ENCODE peak calls at places on chromosomes 1 and 21, in four cellular contexts. One of them, this sample, is unnamed.

GRCh38 chr1:24707659-24708058 is 37.6 kb upstream of the CLIC4 start:
- DNase-seq in H1: no peak
- DNase-seq in heart left ventricle: no peak
- DNase-seq in A549: no peak
- DNase-seq in this sample: no peak

GRCh38 chr1:53551428-53551995 is 92.3 kb downstream of the DMRTB1 start:
- DNase-seq in H1: no peak
- DNase-seq in heart left ventricle: no peak
- DNase-seq in A549: no peak
- DNase-seq in this sample: no peak

GRCh38 chr1:201536542-201536941 is 2.4 kb upstream of the NAV1 start:
- DNase-seq in H1: no peak
- DNase-seq in heart left ventricle: no peak
- DNase-seq in A549: no peak
- DNase-seq in this sample: peak

GRCh38 chr1:203627819-203628184 is 1.2 kb downstream of the ATP2B4 start:
- DNase-seq in H1: no peak
- DNase-seq in heart left ventricle: no peak
- DNase-seq in A549: no peak
- DNase-seq in this sample: no peak

GRCh38 chr1:55363261-55363660 is 148.1 kb upstream of the USP24 start:
- DNase-seq in heart left ventricle: no peak
- DNase-seq in H1: no peak
- DNase-seq in A549: no peak
- DNase-seq in this sample: no peak

GRCh38 chr1:195325181-195325580 is 1283.1 kb downstream of the KCNT2 start:
- DNase-seq in A549: no peak
- DNase-seq in heart left ventricle: no peak
- DNase-seq in H1: no peak
- DNase-seq in this sample: no peak

GRCh38 chr1:203589201-203589600 is 37.4 kb upstream of the ATP2B4 start:
- DNase-seq in H1: no peak
- DNase-seq in A549: no peak
- DNase-seq in heart left ventricle: no peak
- DNase-seq in this sample: no peak

GRCh38 chr1:111604931-111605330 is 14.7 kb upstream of the RAP1A start:
- DNase-seq in heart left ventricle: no peak
- DNase-seq in H1: no peak
- DNase-seq in A549: no peak
- DNase-seq in this sample: peak

GRCh38 chr1:68175621-68176398 is 56.5 kb downstream of the WLS start:
- DNase-seq in A549: no peak
- DNase-seq in H1: no peak
- DNase-seq in heart left ventricle: peak
- DNase-seq in this sample: no peak

GRCh38 chr1:233364695-233365539 is 37.4 kb downstream of the MAP3K21 start:
- DNase-seq in A549: peak
- DNase-seq in H1: no peak
- DNase-seq in heart left ventricle: no peak
- DNase-seq in this sample: no peak

GRCh38 chr1:114235956-114236355 is 82.3 kb upstream of the SYT6 start:
- DNase-seq in heart left ventricle: peak
- DNase-seq in H1: no peak
- DNase-seq in A549: no peak
- DNase-seq in this sample: no peak

GRCh38 chr1:7857000-7857399 is 4.1 kb upstream of the UTS2 start:
- DNase-seq in heart left ventricle: no peak
- DNase-seq in H1: no peak
- DNase-seq in A549: no peak
- DNase-seq in this sample: no peak

GRCh38 chr1:222781251-222781650 is 33.6 kb upstream of the DISP1 start:
- DNase-seq in A549: no peak
- DNase-seq in heart left ventricle: no peak
- DNase-seq in H1: no peak
- DNase-seq in this sample: no peak

GRCh38 chr1:56285554-56286402 is 293.6 kb downstream of the PLPP3 start:
- DNase-seq in A549: no peak
- DNase-seq in heart left ventricle: peak
- DNase-seq in H1: no peak
- DNase-seq in this sample: no peak

GRCh38 chr1:226646026-226646869 is 92.8 kb downstream of the ITPKB start:
- DNase-seq in H1: no peak
- DNase-seq in heart left ventricle: no peak
- DNase-seq in A549: no peak
- DNase-seq in this sample: no peak

GRCh38 chr1:46131727-46132528 is 501 bp downstream of the PIK3R3 start:
- DNase-seq in heart left ventricle: peak
- DNase-seq in H1: peak
- DNase-seq in A549: no peak
- DNase-seq in this sample: no peak

GRCh38 chr1:36149237-36149972 is at the start of gene TRAPPC3:
- DNase-seq in A549: peak
- DNase-seq in H1: peak
- DNase-seq in heart left ventricle: peak
- DNase-seq in this sample: peak

GRCh38 chr1:66464802-66465201 is 69.2 kb upstream of the SGIP1 start:
- DNase-seq in A549: no peak
- DNase-seq in H1: no peak
- DNase-seq in heart left ventricle: no peak
- DNase-seq in this sample: peak

GRCh38 chr1:227791425-227792090 is 23.9 kb upstream of the PRSS38 start:
- DNase-seq in heart left ventricle: no peak
- DNase-seq in H1: no peak
- DNase-seq in A549: no peak
- DNase-seq in this sample: no peak

GRCh38 chr1:94416901-94417701 is 1.1 kb upstream of the ABCD3 start:
- DNase-seq in H1: no peak
- DNase-seq in heart left ventricle: peak
- DNase-seq in A549: no peak
- DNase-seq in this sample: no peak

GRCh38 chr1:13513885-13514546 is at the start of gene LRRC38:
- DNase-seq in A549: no peak
- DNase-seq in H1: peak
- DNase-seq in heart left ventricle: no peak
- DNase-seq in this sample: no peak

GRCh38 chr21:43634618-43635017 is 24.7 kb downstream of the HSF2BP start:
- DNase-seq in H1: no peak
- DNase-seq in A549: no peak
- DNase-seq in heart left ventricle: no peak
- DNase-seq in this sample: no peak

GRCh38 chr1:26602378-26602959 is 72.9 kb downstream of the RPS6KA1 start:
- DNase-seq in H1: no peak
- DNase-seq in heart left ventricle: peak
- DNase-seq in A549: peak
- DNase-seq in this sample: no peak

GRCh38 chr1:38743184-38743583 is 116.4 kb downstream of the RRAGC start:
- DNase-seq in H1: no peak
- DNase-seq in A549: no peak
- DNase-seq in heart left ventricle: no peak
- DNase-seq in this sample: no peak
- TF ChIP-seq POLR2A in H1: no peak
- TF ChIP-seq POLR2A in A549: no peak
- TF ChIP-seq POLR2A in heart left ventricle: no peak
- TF ChIP-seq POLR2A in this sample: no peak

DNA sequence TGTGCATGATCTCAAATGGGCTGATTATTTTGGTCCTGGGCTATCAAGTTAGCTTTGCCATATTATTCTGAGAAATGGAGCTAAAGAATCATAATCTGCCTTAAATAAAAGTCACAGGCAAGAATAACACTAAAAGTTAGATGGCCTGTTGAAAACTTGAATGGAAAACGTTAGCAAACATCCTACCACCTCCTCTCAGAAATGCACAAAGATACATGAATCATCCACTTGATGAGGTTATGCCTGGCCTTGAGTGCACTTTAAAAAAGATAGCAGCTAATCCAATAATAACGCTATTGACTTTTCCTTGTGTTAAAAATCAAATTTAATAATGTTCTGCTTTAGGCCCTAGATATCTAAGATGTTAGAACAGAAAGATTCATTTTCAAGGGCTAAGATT is 108.0 kb downstream of the KCNJ6 start:
- DNase-seq in H1: no peak
- DNase-seq in A549: no peak
- DNase-seq in heart left ventricle: no peak
- DNase-seq in this sample: no peak
- TF ChIP-seq POLR2A in H1: no peak
- TF ChIP-seq POLR2A in A549: no peak
- TF ChIP-seq POLR2A in heart left ventricle: no peak
- TF ChIP-seq POLR2A in this sample: no peak

GRCh38 chr1:220881918-220882891 is 3.0 kb downstream of the HLX start:
- DNase-seq in heart left ventricle: peak
- DNase-seq in H1: peak
- DNase-seq in A549: no peak
- DNase-seq in this sample: no peak
- TF ChIP-seq POLR2A in heart left ventricle: no peak
- TF ChIP-seq POLR2A in H1: no peak
- TF ChIP-seq POLR2A in A549: no peak
- TF ChIP-seq POLR2A in this sample: no peak

DNA sequence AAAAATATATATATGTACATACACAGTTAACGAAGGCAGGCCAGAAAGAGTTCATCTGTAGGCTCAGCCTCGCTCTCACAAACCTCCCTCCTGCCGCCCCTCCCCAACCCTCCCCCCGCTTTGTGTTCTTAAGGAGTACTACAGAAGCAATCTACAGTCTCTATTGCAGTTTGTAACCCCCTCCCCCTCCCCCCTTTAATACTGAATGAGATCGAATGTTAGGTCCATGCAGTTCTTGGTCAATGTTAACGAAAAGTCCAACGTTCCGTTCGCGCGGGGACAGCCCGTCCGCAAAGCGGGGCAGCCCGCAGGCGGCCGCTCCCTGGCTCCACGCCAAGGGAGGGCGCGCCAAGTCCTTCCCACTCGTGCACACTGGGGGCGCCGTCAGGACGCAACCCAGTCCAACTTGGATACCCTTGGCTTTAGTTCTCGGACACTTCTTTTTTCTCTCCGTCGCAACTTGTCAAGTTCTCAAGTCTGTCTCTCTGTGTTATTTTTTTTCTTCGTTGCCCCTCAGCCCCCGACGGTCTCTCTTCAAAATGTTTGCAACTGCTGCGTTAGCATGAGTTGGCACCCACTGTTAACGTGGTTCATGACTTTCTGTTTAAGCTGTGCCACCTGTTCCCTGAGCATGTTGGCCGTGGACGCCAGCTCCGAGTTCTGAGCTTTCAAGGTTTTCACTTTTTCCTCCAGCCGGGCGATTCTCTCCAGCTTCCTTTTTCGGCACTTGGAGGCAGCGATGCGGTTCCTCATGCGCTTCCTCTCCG is 2.1 kb downstream of the JUN start:
- DNase-seq in heart left ventricle: peak
- DNase-seq in H1: peak
- DNase-seq in A549: no peak
- DNase-seq in this sample: no peak
- TF ChIP-seq POLR2A in heart left ventricle: peak
- TF ChIP-seq POLR2A in H1: peak
- TF ChIP-seq POLR2A in A549: no peak
- TF ChIP-seq POLR2A in this sample: no peak

GRCh38 chr1:199246716-199247115 is 607.9 kb downstream of the PTPRC start:
- DNase-seq in A549: no peak
- DNase-seq in heart left ventricle: no peak
- DNase-seq in H1: no peak
- DNase-seq in this sample: no peak
- TF ChIP-seq POLR2A in A549: no peak
- TF ChIP-seq POLR2A in heart left ventricle: no peak
- TF ChIP-seq POLR2A in H1: no peak
- TF ChIP-seq POLR2A in this sample: no peak

DNA sequence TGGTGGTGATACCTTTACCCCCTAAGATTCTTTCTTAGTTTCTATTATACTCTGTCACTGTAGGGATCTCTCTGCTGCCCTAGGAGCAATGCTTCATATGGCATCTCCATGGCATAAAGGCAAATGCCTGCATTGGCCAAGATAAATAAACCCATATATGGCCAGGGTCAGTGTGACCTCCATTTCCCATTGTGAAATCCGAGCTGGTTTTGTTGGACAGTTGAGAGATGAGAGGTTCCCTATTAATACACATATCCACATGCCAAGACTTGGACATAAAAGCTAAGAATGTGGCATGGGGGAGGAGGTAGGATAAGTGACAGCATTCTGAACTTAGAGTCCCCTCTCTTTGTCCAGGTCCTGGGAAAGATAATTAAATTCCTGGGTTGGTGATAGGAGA is 1.4 kb downstream of the TPM3 start:
- DNase-seq in A549: no peak
- DNase-seq in heart left ventricle: no peak
- DNase-seq in H1: no peak
- DNase-seq in this sample: no peak
- TF ChIP-seq POLR2A in A549: no peak
- TF ChIP-seq POLR2A in heart left ventricle: no peak
- TF ChIP-seq POLR2A in H1: no peak
- TF ChIP-seq POLR2A in this sample: no peak

GRCh38 chr1:28199328-28200233 is 23.1 kb upstream of the PTAFR start:
- DNase-seq in H1: no peak
- DNase-seq in A549: no peak
- DNase-seq in heart left ventricle: no peak
- DNase-seq in this sample: no peak
- TF ChIP-seq POLR2A in H1: no peak
- TF ChIP-seq POLR2A in A549: no peak
- TF ChIP-seq POLR2A in heart left ventricle: no peak
- TF ChIP-seq POLR2A in this sample: no peak

DNA sequence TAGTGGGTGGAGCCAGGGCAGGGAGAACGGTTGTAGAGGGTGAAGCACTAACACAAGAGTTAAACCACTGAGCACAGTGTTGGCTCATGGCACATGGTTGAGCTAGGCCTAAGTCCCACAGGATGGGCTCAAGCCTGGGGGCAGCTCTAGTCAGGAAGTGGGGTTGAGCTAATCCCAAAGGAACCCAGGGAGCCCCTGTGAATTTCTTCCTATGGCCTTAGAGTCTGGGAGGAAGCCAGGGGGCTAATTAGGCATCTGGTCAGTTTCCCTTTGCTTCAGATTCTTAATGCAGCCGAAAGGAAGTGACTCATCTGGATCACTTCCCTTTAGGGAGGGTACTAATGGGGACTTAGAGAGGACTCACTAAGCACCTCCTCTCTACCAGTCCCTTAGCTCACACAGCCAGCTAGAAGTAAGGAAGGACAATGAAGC is 10.1 kb downstream of the CFAP45 start:
- DNase-seq in H1: no peak
- DNase-seq in A549: no peak
- DNase-seq in heart left ventricle: peak
- DNase-seq in this sample: peak
- TF ChIP-seq POLR2A in H1: no peak
- TF ChIP-seq POLR2A in A549: no peak
- TF ChIP-seq POLR2A in heart left ventricle: peak
- TF ChIP-seq POLR2A in this sample: no peak

This sample was measured in H54.